ENCODE peak calls at places on chromosome 11, in four cellular contexts. E, P, K and L are unnamed samples.

GRCh38 chr11:57440744-57441414 is 14.0 kb upstream of the SLC43A3 start:
- DNase-seq in E (no peak), P (no peak), K (no peak), L (peak)

GRCh38 chr11:65576867-65577755 is 1.3 kb downstream of the EHBP1L1 start:
- DNase-seq in E (peak), P (no peak), K (no peak), L (peak)

GRCh38 chr11:6124245-6124644 is 16.8 kb downstream of the OR56B4 start:
- DNase-seq in E (no peak), P (no peak), K (no peak), L (no peak)

GRCh38 chr11:112085822-112086421 is 634 bp downstream of the TIMM8B start:
- DNase-seq in E (peak), P (no peak), K (peak), L (peak)

GRCh38 chr11:95908826-95909225 is 15.1 kb downstream of the MTMR2 start:
- DNase-seq in E (peak), P (no peak), K (no peak), L (no peak)

GRCh38 chr11:68140496-68141246 is 19.5 kb upstream of the CHKA start:
- DNase-seq in E (no peak), P (no peak), K (no peak), L (no peak)

GRCh38 chr11:4095509-4096230 is 1.1 kb downstream of the RRM1 start:
- DNase-seq in E (peak), P (no peak), K (peak), L (peak)

GRCh38 chr11:70680781-70681281 is 282.5 kb downstream of the CTTN start:
- DNase-seq in E (no peak), P (no peak), K (no peak), L (no peak)

GRCh38 chr11:69501891-69502860 is 20.7 kb downstream of the LINC01488 start:
- DNase-seq in E (no peak), P (no peak), K (no peak), L (no peak)

GRCh38 chr11:111846063-111846462 is 25.3 kb downstream of the ALG9 start:
- DNase-seq in E (peak), P (no peak), K (no peak), L (no peak)

GRCh38 chr11:17423533-17424310 is 35.3 kb upstream of the KCNJ11 start:
- DNase-seq in E (no peak), P (no peak), K (no peak), L (no peak)

GRCh38 chr11:76242004-76242779 is 35.9 kb upstream of the WNT11 start:
- DNase-seq in E (no peak), P (no peak), K (no peak), L (no peak)

DNA sequence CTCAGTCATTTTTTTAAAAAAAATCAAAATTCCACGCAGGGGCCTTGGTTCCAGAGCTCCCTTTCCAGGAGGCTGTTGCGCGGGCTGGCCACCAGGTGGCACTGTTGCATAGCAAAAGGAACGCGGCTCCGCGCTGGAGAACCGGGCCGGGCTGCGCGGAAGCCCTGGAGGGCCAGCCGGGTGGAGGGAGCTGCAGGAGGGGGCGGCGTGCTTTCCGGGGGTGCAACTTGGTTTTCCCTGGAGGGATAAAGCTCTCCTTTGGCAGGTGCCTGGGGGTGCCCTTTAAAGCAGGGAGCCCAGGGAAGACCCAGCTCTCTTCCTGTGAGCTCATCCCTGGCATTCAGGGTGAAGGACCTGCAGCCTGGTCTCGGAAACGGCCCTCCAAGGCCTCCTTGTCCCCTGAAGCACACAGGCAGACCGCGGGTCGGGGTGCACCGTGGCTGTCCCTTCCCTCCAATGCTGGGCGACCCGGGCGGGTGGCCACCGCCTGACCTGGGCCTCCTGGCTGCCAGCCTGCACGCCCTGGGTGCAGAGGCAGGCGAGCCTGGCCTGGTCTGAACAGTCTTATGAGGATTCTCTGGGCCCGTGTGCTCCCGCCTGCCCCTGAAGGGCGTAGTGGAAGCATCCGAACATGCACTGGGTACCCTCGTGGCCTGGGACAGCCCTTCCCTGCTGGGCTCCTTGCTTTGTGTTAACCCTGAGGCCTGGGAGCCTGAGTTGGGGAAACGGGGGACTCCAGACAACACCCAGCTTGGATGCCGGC is 23.4 kb downstream of the KRTAP5-5 start:
- DNase-seq in E (peak), P (no peak), K (peak), L (peak)
- TF ChIP-seq ELK1 in E (no peak), P (no peak), K (no peak), L (no peak)

GRCh38 chr11:30859709-30860108 is 273.6 kb upstream of the MPPED2 start:
- DNase-seq in E (no peak), P (no peak), K (no peak), L (no peak)

GRCh38 chr11:30861506-30861905 is 275.4 kb upstream of the MPPED2 start:
- DNase-seq in E (no peak), P (no peak), K (no peak), L (no peak)

GRCh38 chr11:30868495-30869130 is 282.5 kb upstream of the MPPED2 start:
- DNase-seq in E (no peak), P (no peak), K (no peak), L (no peak)

GRCh38 chr11:30860970-30861369 is 274.8 kb upstream of the MPPED2 start:
- DNase-seq in E (no peak), P (no peak), K (no peak), L (no peak)

GRCh38 chr11:30863177-30863576 is 277.0 kb upstream of the MPPED2 start:
- DNase-seq in E (no peak), P (no peak), K (no peak), L (no peak)
- TF ChIP-seq ELK1 in E (no peak), P (no peak), K (no peak), L (no peak)

DNA sequence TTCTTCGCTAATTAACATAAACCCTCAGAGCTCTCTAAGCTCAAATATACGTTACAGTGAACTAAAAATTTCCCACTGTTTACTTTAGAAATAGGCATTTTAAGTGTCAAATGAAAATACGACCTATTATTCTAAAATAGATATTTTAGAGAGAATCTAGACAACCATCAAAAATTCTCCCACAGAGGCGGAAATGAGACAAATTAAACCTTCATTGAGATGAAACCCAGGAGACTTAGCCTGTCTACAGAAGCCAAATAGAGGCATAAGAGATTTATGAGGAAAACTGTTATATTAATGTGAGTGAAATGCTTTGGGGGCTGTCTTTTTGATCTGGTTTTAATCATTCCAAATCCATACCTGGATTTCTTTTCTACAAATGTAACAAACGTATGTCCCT is 232.0 kb upstream of the GRIA4 start:
- DNase-seq in E (no peak), P (no peak), K (no peak), L (no peak)
- TF ChIP-seq ELK1 in E (no peak), P (no peak), K (no peak), L (no peak)

DNA sequence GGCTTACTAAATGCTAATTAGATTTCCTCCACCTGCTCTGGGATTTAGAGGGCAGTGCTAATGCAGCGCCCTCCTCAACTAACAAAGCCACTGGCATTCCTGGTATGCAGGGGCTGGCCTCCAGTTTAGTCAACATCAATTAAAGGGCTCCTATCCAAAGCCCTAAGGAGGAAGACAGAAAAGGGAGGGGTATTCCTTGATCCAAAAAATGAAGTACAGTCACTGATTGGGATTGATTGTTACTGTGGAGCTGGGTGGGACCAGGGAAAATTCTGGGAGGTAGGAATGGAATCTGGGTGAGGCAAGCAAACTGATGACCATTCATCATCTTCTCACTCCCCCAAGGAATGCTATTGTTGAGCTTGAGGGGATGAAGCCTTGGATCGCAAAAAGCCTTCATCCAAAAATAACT is 52.2 kb downstream of the GAB2 start:
- DNase-seq in E (no peak), P (no peak), K (no peak), L (no peak)
- TF ChIP-seq ELK1 in E (no peak), P (no peak), K (no peak), L (no peak)

DNA sequence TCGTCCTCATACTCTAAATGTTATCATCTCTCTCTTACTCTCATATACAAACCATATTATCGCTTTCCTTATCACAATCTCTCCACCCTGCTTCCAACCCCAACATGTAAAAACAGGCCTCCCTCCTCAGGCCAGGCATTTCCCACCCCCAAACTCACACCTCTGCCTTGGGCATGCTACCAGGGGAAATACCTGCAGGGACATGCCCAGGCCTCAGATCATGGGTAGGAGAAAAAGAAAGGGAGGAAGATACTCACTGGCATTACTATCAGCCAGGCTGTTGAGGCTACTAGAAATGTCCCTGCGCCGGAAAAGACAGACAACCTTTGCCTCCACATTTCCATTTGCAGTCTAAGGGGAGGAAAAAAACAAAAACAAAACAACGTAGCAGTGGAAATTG is 1.8 kb downstream of the MTA2 start:
- DNase-seq in E (no peak), P (no peak), K (no peak), L (no peak)
- TF ChIP-seq ELK1 in E (no peak), P (no peak), K (no peak), L (no peak)

GRCh38 chr11:134558916-134559616 is 147.0 kb upstream of the B3GAT1 start:
- DNase-seq in E (no peak), P (no peak), K (no peak), L (no peak)
- TF ChIP-seq ELK1 in E (no peak), P (no peak), K (no peak), L (no peak)